ENCODE peak calls at places on chromosomes 3 and 15, in five cellular contexts. Y is SK-N-SH, N is HCT116, K is K562, U is GM12878. E is an unnamed sample.

GRCh38 chr3:30498587-30498967 is 107.8 kb upstream of the TGFBR2 start:
- DNase-seq in N (no peak), K (no peak), Y (no peak), U (no peak), E (no peak)

GRCh38 chr3:43996379-43997301 is 245.0 kb upstream of the TOPAZ1 start:
- DNase-seq in U (no peak), Y (no peak), K (no peak), N (no peak), E (no peak)

GRCh38 chr3:45537960-45538640 is 56.5 kb upstream of the LIMD1 start:
- DNase-seq in U (no peak), K (no peak), N (no peak), Y (no peak), E (no peak)

GRCh38 chr3:38375072-38375471 is 28.5 kb downstream of the XYLB start:
- DNase-seq in K (no peak), N (no peak), Y (no peak), U (no peak), E (no peak)

GRCh38 chr15:82968066-82968465 is 15.5 kb upstream of the HOMER2 start:
- DNase-seq in N (no peak), U (no peak), K (no peak), Y (no peak), E (no peak)

GRCh38 chr3:150005243-150006102 is 34.8 kb upstream of the PFN2 start:
- DNase-seq in U (no peak), K (no peak), N (no peak), Y (no peak), E (no peak)

GRCh38 chr3:45226206-45226915 is at the start of gene TMEM158:
- DNase-seq in U (no peak), K (peak), N (no peak), Y (peak), E (peak)

GRCh38 chr3:16286161-16286560 is 21.1 kb downstream of the OXNAD1 start:
- DNase-seq in K (no peak), U (no peak), N (no peak), Y (no peak), E (no peak)

GRCh38 chr3:33006571-33007286 is 55.3 kb downstream of the CCR4 start:
- DNase-seq in N (no peak), K (no peak), U (no peak), Y (no peak), E (no peak)

GRCh38 chr15:51731549-51732267 is 5.7 kb downstream of the LYSMD2 start:
- DNase-seq in N (no peak), K (no peak), U (peak), Y (no peak), E (peak)

GRCh38 chr15:81023483-81024264 is 23.0 kb downstream of the TLNRD1 start:
- DNase-seq in Y (no peak), U (peak), N (no peak), K (peak), E (no peak)

GRCh38 chr15:101482526-101483371 is 6.8 kb downstream of the PCSK6 start:
- DNase-seq in K (no peak), Y (no peak), U (no peak), N (no peak), E (no peak)

GRCh38 chr3:45253316-45253715 is 27.2 kb upstream of the TMEM158 start:
- DNase-seq in N (no peak), Y (no peak), U (no peak), K (no peak), E (no peak)

GRCh38 chr15:35696767-35697231 is 150.8 kb upstream of the DPH6 start:
- DNase-seq in K (peak), N (peak), Y (no peak), U (no peak), E (peak)

GRCh38 chr3:160372780-160373179 is 26.2 kb downstream of the IFT80 start:
- DNase-seq in N (no peak), Y (no peak), K (no peak), U (no peak), E (no peak)

GRCh38 chr15:29788433-29789034 is 33.7 kb downstream of the TJP1 start:
- DNase-seq in K (no peak), U (no peak), N (no peak), Y (no peak), E (no peak)

GRCh38 chr3:192864943-192865342 is 52.7 kb downstream of the MB21D2 start:
- DNase-seq in N (no peak), K (no peak), U (no peak), Y (no peak), E (no peak)

GRCh38 chr3:107347717-107348116 is 29.5 kb upstream of the CCDC54 start:
- DNase-seq in N (no peak), Y (no peak), U (no peak), K (no peak), E (no peak)

GRCh38 chr3:52039846-52040245 is 16.5 kb downstream of the DUSP7 start:
- DNase-seq in U (no peak), K (no peak), Y (no peak), N (no peak), E (no peak)

GRCh38 chr15:96142498-96142897 is 188.0 kb upstream of the NR2F2 start:
- DNase-seq in K (no peak), Y (no peak), U (no peak), N (no peak), E (no peak)

GRCh38 chr3:196016485-196016884 is 65.4 kb downstream of the TFRC start:
- DNase-seq in N (no peak), U (no peak), Y (no peak), K (no peak), E (no peak)

GRCh38 chr3:50205719-50206276 is 727 bp downstream of the SLC38A3 start:
- DNase-seq in K (peak), Y (peak), N (peak), U (no peak), E (peak)

GRCh38 chr3:28846948-28847527 is 433.8 kb upstream of the RBMS3 start:
- DNase-seq in N (no peak), U (no peak), K (no peak), Y (peak), E (no peak)

GRCh38 chr3:182710557-182711157 is 82.6 kb upstream of the ATP11B start:
- DNase-seq in K (peak), U (no peak), N (peak), Y (peak), E (no peak)

GRCh38 chr3:52436500-52437106 is 8.3 kb downstream of the SEMA3G start:
- DNase-seq in Y (peak), N (no peak), K (no peak), U (no peak), E (no peak)

GRCh38 chr15:49664706-49665105 is 43.9 kb downstream of the DTWD1 start:
- DNase-seq in U (no peak), Y (no peak), N (no peak), K (no peak), E (no peak)

GRCh38 chr3:71964170-71964569 is 179.2 kb upstream of the PROK2 start:
- DNase-seq in K (no peak), Y (no peak), N (no peak), U (no peak), E (no peak)

GRCh38 chr3:186166491-186167288 is 57.8 kb upstream of the ETV5 start:
- DNase-seq in U (no peak), K (no peak), Y (no peak), N (no peak), E (no peak)
- TF ChIP-seq JUND in U (no peak), K (no peak), Y (no peak), N (no peak), E (no peak)

GRCh38 chr3:170999737-171000242 is 26.7 kb downstream of the SLC2A2 start:
- DNase-seq in U (no peak), N (peak), K (peak), Y (no peak), E (peak)

GRCh38 chr3:171001250-171001893 is 25.1 kb downstream of the SLC2A2 start:
- DNase-seq in Y (no peak), K (no peak), U (no peak), N (no peak), E (no peak)

GRCh38 chr3:171005648-171006047 is 20.9 kb downstream of the SLC2A2 start:
- DNase-seq in U (no peak), K (no peak), N (no peak), Y (no peak), E (no peak)

GRCh38 chr3:171000281-171000680 is 26.2 kb downstream of the SLC2A2 start:
- DNase-seq in K (no peak), U (no peak), N (no peak), Y (no peak), E (no peak)

DNA sequence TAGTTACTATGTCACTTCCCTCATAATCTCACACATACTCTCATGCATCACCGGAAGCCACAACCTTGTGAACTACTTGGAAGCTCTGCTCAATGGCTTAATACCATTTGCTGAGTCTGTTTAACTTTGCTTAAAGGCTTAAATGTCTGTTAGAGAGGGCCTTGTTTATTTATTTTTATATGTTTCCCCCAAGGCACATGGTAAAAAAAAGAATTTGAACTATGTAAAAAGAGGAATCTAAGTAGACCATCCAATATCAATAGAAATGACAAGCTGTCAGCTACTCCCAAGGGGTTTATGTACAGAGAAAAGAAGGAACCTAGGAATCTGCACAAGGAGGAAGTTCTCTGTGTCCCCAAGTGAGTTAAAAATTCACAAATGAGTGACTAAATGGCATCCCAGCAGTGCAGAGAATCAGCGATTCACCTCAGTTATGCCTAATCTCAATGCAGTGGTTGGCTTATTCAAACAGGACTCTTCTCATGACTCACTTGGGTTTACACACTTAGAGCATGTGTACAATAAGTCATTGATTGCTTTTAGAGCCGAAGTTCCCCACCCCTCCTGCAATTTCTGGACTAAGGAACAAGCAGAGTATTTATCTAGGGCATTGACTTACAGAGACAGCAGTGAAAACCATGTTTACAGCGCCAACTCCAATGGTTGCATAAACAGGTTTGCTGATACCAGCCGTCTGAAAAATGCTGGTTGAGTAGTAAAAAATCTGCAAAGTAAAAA is 24.4 kb downstream of the SLC2A2 start:
- DNase-seq in U (peak), Y (no peak), K (no peak), N (no peak), E (peak)
- TF ChIP-seq JUND in U (no peak), Y (no peak), K (no peak), N (no peak), E (peak)

DNA sequence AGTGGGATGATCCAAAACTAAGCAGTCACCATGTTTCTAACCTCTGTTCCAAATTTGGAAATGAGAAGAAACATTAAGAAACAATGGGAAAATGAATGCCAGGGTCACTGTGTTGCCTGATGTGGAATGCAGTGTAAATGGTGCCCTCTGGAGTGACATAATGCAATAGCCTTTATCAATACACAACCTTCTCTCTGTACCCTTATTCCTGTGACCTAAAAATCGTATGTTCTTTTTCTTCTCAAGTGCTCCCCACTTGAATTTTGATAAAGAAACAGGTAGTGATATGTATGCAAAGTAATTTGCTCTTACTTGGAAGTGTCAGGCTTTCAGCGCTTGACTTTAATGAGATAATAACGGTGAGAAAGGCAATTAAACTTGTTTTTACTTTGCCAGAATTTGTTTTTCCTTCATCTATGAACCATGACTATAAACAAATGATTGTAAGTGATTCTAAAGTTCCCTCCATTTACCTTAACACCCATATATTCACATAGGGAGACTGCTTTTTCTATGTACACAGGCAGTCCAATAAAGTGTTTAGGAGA is 145.8 kb upstream of the THRB start:
- DNase-seq in K (peak), U (no peak), N (peak), Y (peak), E (peak)
- TF ChIP-seq JUND in K (no peak), U (no peak), N (no peak), Y (no peak), E (no peak)

GRCh38 chr3:42836545-42837123 is 27.4 kb downstream of the ACKR2 start:
- DNase-seq in K (peak), N (no peak), Y (no peak), U (no peak), E (peak)

GRCh38 chr3:42841332-42841731 is 32.1 kb downstream of the ACKR2 start:
- DNase-seq in U (no peak), N (no peak), Y (no peak), K (no peak), E (no peak)

GRCh38 chr3:42843730-42844713 is 31.7 kb downstream of the CYP8B1 start:
- DNase-seq in U (no peak), K (no peak), Y (no peak), N (no peak), E (no peak)

GRCh38 chr3:42838571-42838970 is 29.3 kb downstream of the ACKR2 start:
- DNase-seq in Y (no peak), K (no peak), U (no peak), N (no peak), E (peak)

DNA sequence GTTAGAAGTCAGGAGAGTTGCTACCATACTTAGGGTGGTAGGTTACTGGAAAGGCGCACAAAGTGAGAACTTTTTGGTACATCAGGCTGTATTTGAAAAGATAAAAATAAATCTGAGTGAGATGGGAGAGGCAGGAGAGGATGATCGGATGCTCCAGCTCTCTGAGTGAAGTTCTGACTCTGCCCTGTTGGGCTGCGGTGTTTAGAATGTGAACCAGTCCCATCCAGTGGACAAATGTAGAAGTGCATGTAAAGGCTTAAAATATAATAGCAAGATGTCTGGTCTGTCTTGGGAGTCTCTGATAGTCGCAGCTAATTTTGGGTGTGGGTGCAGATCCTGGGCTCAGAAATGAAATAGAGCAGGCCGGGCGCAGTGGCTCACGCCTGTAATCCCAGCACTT is 30.4 kb downstream of the ACKR2 start:
- DNase-seq in K (peak), Y (peak), U (peak), N (peak), E (peak)
- TF ChIP-seq JUND in K (no peak), Y (no peak), U (no peak), N (no peak), E (no peak)

DNA sequence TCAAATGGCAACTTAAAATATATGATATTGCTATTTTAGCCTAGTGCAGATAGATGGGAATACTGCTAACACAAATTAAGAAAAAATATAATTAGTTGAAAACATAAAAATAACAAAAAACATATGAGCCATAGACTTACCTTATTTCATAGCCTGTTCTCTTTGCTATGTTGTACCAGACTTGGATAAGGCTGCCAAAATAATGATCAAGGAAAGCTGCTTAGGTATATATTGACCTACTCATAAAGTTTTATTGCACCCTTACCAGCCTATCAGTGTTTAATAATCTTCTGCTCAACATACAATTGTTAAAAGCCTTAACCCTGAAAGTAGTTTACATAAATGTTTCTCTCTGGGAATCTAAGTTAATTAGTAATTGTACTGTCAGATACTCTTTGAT is at the start of gene SI:
- DNase-seq in N (no peak), K (no peak), U (no peak), Y (no peak), E (no peak)
- TF ChIP-seq JUND in N (no peak), K (no peak), U (no peak), Y (no peak), E (no peak)

GRCh38 chr15:56105855-56106254 is 112.4 kb upstream of the NEDD4 start:
- DNase-seq in Y (no peak), K (no peak), N (no peak), U (no peak), E (no peak)
- TF ChIP-seq JUND in Y (no peak), K (no peak), N (no peak), U (no peak), E (no peak)

GRCh38 chr3:158668506-158668905 is 3.9 kb downstream of the LXN start:
- DNase-seq in K (no peak), Y (no peak), U (no peak), N (no peak), E (peak)

GRCh38 chr3:158672293-158673176 is at the start of gene LXN:
- DNase-seq in N (no peak), U (peak), K (peak), Y (peak), E (peak)
- TF ChIP-seq JUND in N (no peak), U (no peak), K (no peak), Y (no peak), E (no peak)

E was measured in T47D.